ENCODE peak calls at places on chromosomes 12 and 14, in nine cellular contexts. O is BE2C; X is CD8-positive, alpha-beta T cell; T is transverse colon; F is endothelial cell; Y is upper lobe of right lung; B is AG09319; W is AG10803; E is body of pancreas. G is an unnamed sample.

GRCh38 chr12:124545508-124546418 is 21.6 kb downstream of the NCOR2 start:
- DNase-seq in F (no peak), W (peak), O (no peak), T (peak), Y (peak), X (no peak), B (no peak), E (no peak), G (peak)

GRCh38 chr12:124497658-124498057 is 69.8 kb downstream of the NCOR2 start:
- DNase-seq in X (no peak), F (no peak), O (no peak), W (peak), T (no peak), E (peak), B (no peak), Y (no peak), G (peak)

GRCh38 chr14:50775357-50775756 is 55.6 kb downstream of the NIN start:
- DNase-seq in W (peak), O (no peak), Y (no peak), F (no peak), T (no peak), X (no peak), E (no peak), B (peak), G (no peak)

GRCh38 chr14:24297190-24297964 is 2.2 kb downstream of the DHRS1 start:
- DNase-seq in B (no peak), T (no peak), X (no peak), O (no peak), W (no peak), E (no peak), Y (no peak), F (no peak), G (no peak)

GRCh38 chr14:29215853-29216252 is 449.3 kb downstream of the FOXG1 start:
- DNase-seq in Y (no peak), W (peak), T (no peak), X (no peak), O (no peak), E (no peak), F (no peak), B (no peak), G (no peak)

GRCh38 chr12:11875414-11875935 is 195.3 kb upstream of the BCL2L14 start:
- DNase-seq in E (no peak), O (no peak), F (no peak), Y (no peak), X (no peak), B (no peak), T (no peak), W (peak), G (no peak)

GRCh38 chr12:124703852-124704251 is 136.4 kb upstream of the NCOR2 start:
- DNase-seq in F (no peak), Y (peak), E (no peak), B (no peak), W (no peak), T (no peak), O (no peak), X (no peak), G (no peak)

GRCh38 chr14:77490347-77490986 is 8.1 kb downstream of the ISM2 start:
- DNase-seq in E (no peak), T (no peak), Y (no peak), B (no peak), X (no peak), O (no peak), W (no peak), F (no peak), G (no peak)

GRCh38 chr14:76186318-76187027 is 34.8 kb downstream of the GPATCH2L start:
- DNase-seq in Y (no peak), X (no peak), W (no peak), E (no peak), T (no peak), F (no peak), O (no peak), B (no peak), G (peak)

GRCh38 chr12:49979061-49979586 is 6.4 kb downstream of the AQP6 start:
- DNase-seq in T (no peak), Y (no peak), F (no peak), E (no peak), O (peak), W (no peak), X (no peak), B (no peak), G (no peak)

GRCh38 chr14:32413967-32414640 is 85.0 kb downstream of the AKAP6 start:
- DNase-seq in T (no peak), W (no peak), B (no peak), X (no peak), O (no peak), F (no peak), Y (no peak), E (no peak), G (no peak)

GRCh38 chr14:64937821-64938193 is 4.7 kb downstream of the GPX2 start:
- DNase-seq in X (no peak), W (peak), Y (no peak), T (no peak), E (no peak), B (no peak), O (no peak), F (no peak), G (no peak)

GRCh38 chr14:96189288-96189711 is 15.3 kb upstream of the BDKRB2 start:
- DNase-seq in Y (no peak), X (no peak), F (no peak), O (no peak), B (no peak), T (no peak), E (no peak), W (peak), G (peak)

GRCh38 chr12:3085341-3086125 is 8.4 kb downstream of the TSPAN9 start:
- DNase-seq in B (no peak), T (no peak), F (no peak), Y (no peak), X (no peak), O (no peak), W (no peak), E (no peak), G (no peak)

GRCh38 chr12:48004039-48004940 is at the start of gene COL2A1:
- DNase-seq in O (peak), Y (no peak), X (no peak), W (peak), B (no peak), E (no peak), T (no peak), F (peak), G (peak)

GRCh38 chr14:44912041-44912869 is 49.5 kb downstream of the KLHL28 start:
- DNase-seq in T (no peak), Y (no peak), B (no peak), E (no peak), X (no peak), W (no peak), O (no peak), F (peak), G (no peak)

GRCh38 chr14:31253746-31254471 is 46.3 kb upstream of the HECTD1 start:
- DNase-seq in B (no peak), E (no peak), X (no peak), O (no peak), W (no peak), T (no peak), Y (no peak), F (no peak), G (no peak)

GRCh38 chr12:113171543-113171942 is 13.7 kb downstream of the DDX54 start:
- DNase-seq in O (no peak), B (no peak), T (no peak), W (no peak), X (no peak), E (no peak), Y (no peak), F (no peak), G (no peak)

GRCh38 chr12:12872139-12872933 is 19.0 kb upstream of the GPRC5A start:
- DNase-seq in T (peak), X (no peak), E (no peak), O (no peak), W (peak), B (no peak), F (no peak), Y (no peak), G (no peak)

GRCh38 chr12:75613981-75614380 is 102.6 kb upstream of the KRR1 start:
- DNase-seq in Y (no peak), T (no peak), W (peak), F (no peak), O (no peak), E (no peak), B (no peak), X (no peak), G (no peak)

GRCh38 chr12:75606146-75606545 is 94.7 kb upstream of the KRR1 start:
- DNase-seq in X (no peak), T (no peak), O (no peak), F (no peak), Y (no peak), E (no peak), B (no peak), W (no peak), G (no peak)

GRCh38 chr12:75606921-75607320 is 95.5 kb upstream of the KRR1 start:
- DNase-seq in O (no peak), F (no peak), X (no peak), T (no peak), W (no peak), Y (no peak), E (no peak), B (no peak), G (no peak)

DNA sequence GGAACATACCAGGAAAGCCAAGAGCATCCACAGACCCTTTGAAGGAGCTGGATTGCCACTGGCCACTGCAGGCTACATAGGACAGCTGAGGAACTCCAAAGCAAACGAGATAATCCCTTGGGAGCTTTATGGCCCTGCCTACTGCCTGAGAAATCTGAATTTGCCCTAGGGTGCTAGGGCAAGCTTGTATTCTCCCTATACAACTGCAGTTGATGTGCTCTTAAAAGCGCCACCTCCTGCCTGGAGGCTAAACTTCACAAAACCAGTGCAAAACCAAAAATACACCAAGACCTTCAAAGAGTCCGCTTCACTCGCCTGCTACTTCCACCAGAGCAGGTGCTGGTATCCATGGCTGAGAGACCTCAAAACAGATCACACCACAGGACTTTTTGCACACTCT is 99.6 kb upstream of the KRR1 start:
- DNase-seq in W (no peak), T (no peak), E (no peak), F (no peak), Y (no peak), B (no peak), O (peak), X (no peak), G (no peak)
- TF ChIP-seq CTCF in W (no peak), T (no peak), E (no peak), F (no peak), Y (no peak), B (no peak), O (peak), X (no peak), G (no peak)

GRCh38 chr12:54725233-54725843 is 77.2 kb upstream of the DCD start:
- DNase-seq in O (no peak), X (no peak), W (peak), Y (no peak), B (no peak), T (no peak), E (no peak), F (peak), G (peak)
- TF ChIP-seq CTCF in O (peak), X (peak), W (peak), Y (peak), B (peak), T (no peak), E (peak), F (peak), G (peak)

DNA sequence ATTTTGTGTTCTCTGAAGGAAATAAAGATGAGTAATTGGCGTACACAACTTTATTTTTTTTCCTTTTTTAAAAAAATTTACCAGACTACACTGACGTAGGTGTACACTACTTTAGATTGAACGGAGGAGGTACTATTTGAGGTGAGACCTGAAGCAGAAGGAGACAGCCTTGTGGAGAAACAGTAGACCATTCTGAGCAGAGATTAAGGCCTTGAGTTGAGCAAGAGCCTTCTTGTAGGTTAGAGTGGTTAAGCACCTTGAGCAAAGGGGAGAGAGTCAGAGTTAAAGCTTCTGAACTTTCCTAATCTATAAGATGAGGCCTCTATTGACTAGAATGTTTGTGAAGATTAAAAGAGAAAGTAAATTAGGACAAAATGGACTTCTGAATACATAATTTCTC is 2.5 kb downstream of the LEMD3 start:
- DNase-seq in Y (no peak), E (no peak), F (no peak), T (no peak), O (no peak), W (no peak), B (no peak), X (no peak), G (peak)
- TF ChIP-seq CTCF in Y (no peak), E (no peak), F (no peak), T (no peak), O (no peak), W (no peak), B (no peak), X (no peak), G (no peak)

DNA sequence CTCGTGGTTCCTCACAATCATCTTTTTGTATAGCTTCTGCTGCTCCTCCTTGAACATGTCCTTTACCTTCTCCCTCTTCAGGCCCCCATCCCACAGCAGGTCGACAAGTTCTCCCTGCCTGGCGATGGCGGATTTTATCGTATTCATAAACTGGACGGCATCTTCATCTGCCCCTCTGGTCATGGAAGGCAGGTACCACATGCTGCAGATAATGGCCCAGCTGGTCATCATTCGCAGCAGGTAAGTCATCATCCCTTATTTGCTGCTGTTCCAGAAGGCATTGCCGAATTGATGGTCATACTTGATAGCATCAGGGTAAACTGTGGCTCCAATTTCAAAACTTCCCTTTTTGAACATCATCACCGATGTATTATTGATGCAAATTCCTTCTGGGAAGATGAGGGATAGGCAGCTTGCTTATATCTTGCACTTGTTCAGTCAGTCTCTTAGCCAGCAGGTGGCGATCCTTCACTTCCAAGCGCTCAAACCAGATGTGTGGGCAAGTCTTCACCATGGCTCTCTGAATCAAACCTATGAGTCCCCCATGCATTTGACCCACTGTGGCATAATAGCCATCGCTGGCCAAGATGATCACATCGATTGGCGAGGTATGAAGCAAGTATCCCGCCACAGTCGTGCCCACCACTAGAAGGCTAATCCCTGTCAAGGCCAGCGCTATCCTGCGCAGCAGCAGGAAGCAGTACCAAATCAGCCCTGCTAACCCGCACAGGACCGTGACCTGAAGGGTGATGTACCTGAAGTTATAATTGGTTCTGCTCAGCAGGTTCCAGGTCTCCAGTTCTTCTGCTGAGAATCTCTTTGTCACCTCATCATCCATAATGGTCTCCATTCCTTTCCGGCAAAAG is 381.5 kb upstream of the STXBP6 start:
- DNase-seq in O (peak), T (peak), Y (no peak), F (peak), B (no peak), W (no peak), X (no peak), E (no peak), G (no peak)
- TF ChIP-seq CTCF in O (peak), T (peak), Y (peak), F (peak), B (no peak), W (no peak), X (no peak), E (peak), G (no peak)

G was measured in GM20000.